ENCODE peak calls at places on chromosomes 5 and 9, in nine cellular contexts. K is lower leg skin, V is testis, A is A549, X is esophagus squamous epithelium, U is spleen, C is heart left ventricle, E is body of pancreas, N is GM12891. T is an unnamed sample.

GRCh38 chr5:10354048-10354872 is 765 bp downstream of the MARCHF6 start:
- DNase-seq in K (no peak), V (peak; percentile 54), A (peak; percentile 74), X (no peak), U (no peak), C (peak; percentile 44), E (peak; percentile 58), N (no peak), T (peak; percentile 80)

GRCh38 chr9:96612105-96612965 is 7.3 kb downstream of the CDC14B start:
- DNase-seq in K (peak; percentile 89), V (peak; percentile 58), A (peak; percentile 79), X (no peak), U (no peak), C (peak; percentile 76), E (peak; percentile 69), N (no peak), T (no peak)

GRCh38 chr5:135551593-135552447 is 16.1 kb upstream of the NEUROG1 start:
- DNase-seq in K (no peak), V (peak; percentile 88), A (peak; percentile 75), X (no peak), U (no peak), C (peak; percentile 60), E (peak; percentile 76), N (peak; percentile 45), T (peak; percentile 78)

GRCh38 chr5:107466233-107466769 is 204.4 kb downstream of the EFNA5 start:
- DNase-seq in K (no peak), V (peak; percentile 27), A (peak; percentile 95), X (no peak), U (no peak), C (peak; percentile 39), E (peak; percentile 12), N (no peak), T (no peak)

GRCh38 chr5:172816887-172817418 is 17.1 kb upstream of the ERGIC1 start:
- DNase-seq in K (no peak), V (no peak), A (peak; percentile 58), X (no peak), U (no peak), C (no peak), E (no peak), N (no peak), T (no peak)

GRCh38 chr9:133750927-133751649 is 12.9 kb upstream of the SARDH start:
- DNase-seq in K (peak; percentile 71), V (peak; percentile 7), A (no peak), X (no peak), U (no peak), C (no peak), E (no peak), N (no peak), T (no peak)

GRCh38 chr9:86321373-86321772 is 32.8 kb downstream of the TUT7 start:
- DNase-seq in K (no peak), V (no peak), A (peak; percentile 64), X (no peak), U (no peak), C (no peak), E (no peak), N (no peak), T (no peak)

GRCh38 chr5:94544031-94544650 is 74.3 kb downstream of the KIAA0825 start:
- DNase-seq in K (no peak), V (no peak), A (no peak), X (no peak), U (no peak), C (no peak), E (no peak), N (no peak), T (no peak)

GRCh38 chr9:6034954-6035353 is 19.5 kb upstream of the RANBP6 start:
- DNase-seq in K (no peak), V (no peak), A (peak; percentile 14), X (no peak), U (no peak), C (no peak), E (no peak), N (no peak), T (peak; percentile 62)

GRCh38 chr9:124260769-124261603 is 3.2 kb downstream of the NEK6 start:
- DNase-seq in K (no peak), V (no peak), A (peak; percentile 73), X (no peak), U (peak; percentile 82), C (no peak), E (peak; percentile 67), N (no peak), T (peak; percentile 8)

GRCh38 chr5:140251527-140251973 is 51.4 kb downstream of the PFDN1 start:
- DNase-seq in K (no peak), V (no peak), A (peak; percentile 36), X (no peak), U (no peak), C (no peak), E (peak; percentile 60), N (no peak), T (no peak)

GRCh38 chr5:131545856-131546255 is 89.2 kb downstream of the RAPGEF6 start:
- DNase-seq in K (no peak), V (no peak), A (peak; percentile 7), X (no peak), U (no peak), C (no peak), E (no peak), N (no peak), T (no peak)

GRCh38 chr5:74903165-74903787 is 37.1 kb upstream of the FAM169A start:
- DNase-seq in K (no peak), V (peak; percentile 69), A (peak; percentile 57), X (no peak), U (no peak), C (no peak), E (peak; percentile 75), N (peak; percentile 47), T (peak; percentile 11)

GRCh38 chr5:173646684-173647083 is 30.2 kb upstream of the BOD1 start:
- DNase-seq in K (peak; percentile 70), V (no peak), A (no peak), X (no peak), U (no peak), C (no peak), E (no peak), N (no peak), T (no peak)

GRCh38 chr9:127903557-127904475 is 4.4 kb upstream of the ST6GALNAC6 start:
- DNase-seq in K (peak; percentile 95), V (peak; percentile 69), A (no peak), X (no peak), U (peak; percentile 95), C (peak; percentile 88), E (peak; percentile 62), N (peak; percentile 42), T (peak; percentile 83)
- TF ChIP-seq POLR2A in K (no peak), V (no peak), A (no peak), X (peak; percentile 57), U (no peak), C (no peak), E (no peak), N (peak; percentile 24), T (peak; percentile 63)

GRCh38 chr5:149667084-149667826 is 62.9 kb upstream of the PPARGC1B start:
- DNase-seq in K (no peak), V (peak; percentile 54), A (peak; percentile 47), X (no peak), U (no peak), C (no peak), E (no peak), N (no peak), T (peak; percentile 51)

GRCh38 chr5:149664666-149665415 is 65.3 kb upstream of the PPARGC1B start:
- DNase-seq in K (no peak), V (no peak), A (no peak), X (no peak), U (no peak), C (no peak), E (no peak), N (no peak), T (no peak)

GRCh38 chr5:149665416-149666163 is 64.5 kb upstream of the PPARGC1B start:
- DNase-seq in K (no peak), V (no peak), A (no peak), X (no peak), U (no peak), C (no peak), E (no peak), N (no peak), T (no peak)

GRCh38 chr5:149666212-149666852 is 63.8 kb upstream of the PPARGC1B start:
- DNase-seq in K (no peak), V (no peak), A (no peak), X (no peak), U (no peak), C (peak; percentile 47), E (peak; percentile 35), N (no peak), T (peak; percentile 35)

GRCh38 chr5:149667827-149668122 is 62.3 kb upstream of the PPARGC1B start:
- DNase-seq in K (no peak), V (no peak), A (no peak), X (no peak), U (no peak), C (no peak), E (no peak), N (no peak), T (no peak)
- TF ChIP-seq POLR2A in K (no peak), V (no peak), A (no peak), X (no peak), U (no peak), C (no peak), E (no peak), N (no peak), T (no peak)

GRCh38 chr9:16146661-16147060 is 593.8 kb downstream of the CCDC171 start:
- DNase-seq in K (peak; percentile 28), V (no peak), A (no peak), X (no peak), U (no peak), C (no peak), E (no peak), N (no peak), T (no peak)
- TF ChIP-seq POLR2A in K (no peak), V (no peak), A (no peak), X (no peak), U (no peak), C (no peak), E (no peak), N (no peak), T (no peak)

GRCh38 chr5:36606437-36607113 is at the start of gene SLC1A3:
- DNase-seq in K (peak; percentile 90), V (peak; percentile 81), A (peak; percentile 24), X (no peak), U (peak; percentile 80), C (peak; percentile 62), E (peak; percentile 71), N (no peak), T (peak; percentile 14)
- TF ChIP-seq POLR2A in K (no peak), V (peak; percentile 28), A (no peak), X (peak; percentile 76), U (no peak), C (no peak), E (no peak), N (peak; percentile 81), T (no peak)